ENCODE peak calls at places on chromosome 6, in four cellular contexts. Z is psoas muscle; Q is effector memory CD4-positive, alpha-beta T cell; F is MM.1S. H is an unnamed sample.

GRCh38 chr6:161211380-161212035 is 62.4 kb downstream of the AGPAT4 start:
- DNase-seq in Q (no peak), Z (no peak), F (no peak), H (no peak)

GRCh38 chr6:57267586-57268293 is 45.6 kb upstream of the RAB23 start:
- DNase-seq in F (peak; percentile 50), Z (no peak), Q (no peak), H (peak; percentile 12)

GRCh38 chr6:43924222-43924702 is 154.3 kb downstream of the VEGFA start:
- DNase-seq in Q (no peak), F (peak; percentile 70), Z (no peak), H (no peak)

GRCh38 chr6:156774872-156775405 is 2.2 kb upstream of the ARID1B start:
- DNase-seq in Z (no peak), Q (no peak), F (no peak), H (peak; percentile 44)

GRCh38 chr6:11258260-11259237 is 26.1 kb upstream of the NEDD9 start:
- DNase-seq in Q (no peak), F (peak; percentile 19), Z (no peak), H (peak; percentile 90)

GRCh38 chr6:16402501-16402900 is 164.1 kb downstream of the GMPR start:
- DNase-seq in F (no peak), Z (no peak), Q (no peak), H (no peak)

GRCh38 chr6:157429248-157429647 is 48.3 kb downstream of the ZDHHC14 start:
- DNase-seq in Q (no peak), F (no peak), Z (no peak), H (no peak)

GRCh38 chr6:47520282-47520681 is 42.7 kb downstream of the CD2AP start:
- DNase-seq in Z (no peak), Q (no peak), F (no peak), H (peak; percentile 69)

GRCh38 chr6:27531772-27532459 is 59.0 kb upstream of the ZNF184 start:
- DNase-seq in Z (no peak), F (no peak), Q (no peak), H (no peak)

GRCh38 chr6:45454008-45454911 is 76.5 kb upstream of the SUPT3H start:
- DNase-seq in F (no peak), Q (no peak), Z (no peak), H (no peak)

GRCh38 chr6:2507016-2507415 is 243.7 kb downstream of the MYLK4 start:
- DNase-seq in F (no peak), Z (no peak), Q (no peak), H (no peak)

GRCh38 chr6:43772571-43773049 is 2.6 kb downstream of the VEGFA start:
- DNase-seq in F (peak; percentile 35), Z (peak; percentile 80), Q (no peak), H (peak; percentile 43)

GRCh38 chr6:122007366-122007765 is 392.1 kb upstream of the HSF2 start:
- DNase-seq in Q (no peak), F (no peak), Z (no peak), H (no peak)

GRCh38 chr6:42522021-42522420 is 41.8 kb upstream of the UBR2 start:
- DNase-seq in Q (no peak), F (no peak), Z (no peak), H (no peak)

GRCh38 chr6:160348552-160349441 is 619 bp downstream of the SLC22A3 start:
- DNase-seq in Z (peak; percentile 69), F (no peak), Q (no peak), H (peak; percentile 63)

GRCh38 chr6:156971153-156971882 is 194.1 kb downstream of the ARID1B start:
- DNase-seq in Q (no peak), F (no peak), Z (no peak), H (no peak)

GRCh38 chr6:5471637-5472430 is 210.5 kb downstream of the FARS2 start:
- DNase-seq in Q (no peak), Z (no peak), F (no peak), H (no peak)

GRCh38 chr6:100379386-100379785 is 85.3 kb downstream of the SIM1 start:
- DNase-seq in Z (no peak), F (no peak), Q (no peak), H (no peak)

GRCh38 chr6:1321715-1322114 is 9.8 kb downstream of the FOXQ1 start:
- DNase-seq in F (no peak), Q (no peak), Z (no peak), H (no peak)

GRCh38 chr6:12717356-12717755 is 789 bp downstream of the PHACTR1 start:
- DNase-seq in Z (no peak), Q (no peak), F (no peak), H (no peak)

GRCh38 chr6:14851286-14851685 is 394.6 kb upstream of the JARID2 start:
- DNase-seq in Z (no peak), F (no peak), Q (no peak), H (no peak)

GRCh38 chr6:96942676-96943075 is 18.1 kb downstream of the KLHL32 start:
- DNase-seq in Z (no peak), F (no peak), Q (no peak), H (no peak)

GRCh38 chr6:168908887-168909286 is 344.8 kb downstream of the THBS2 start:
- DNase-seq in Q (no peak), Z (no peak), F (no peak), H (no peak)

GRCh38 chr6:4776493-4776966 is 326 bp downstream of the CDYL start:
- DNase-seq in F (no peak), Z (no peak), Q (peak; percentile 13), H (peak; percentile 51)

GRCh38 chr6:91812596-91813274 is 1225.9 kb upstream of the MAP3K7 start:
- DNase-seq in Z (no peak), F (peak; percentile 43), Q (no peak), H (peak; percentile 66)

GRCh38 chr6:30067460-30068139 is 602 bp downstream of the PPP1R11 start:
- DNase-seq in Q (no peak), Z (no peak), F (no peak), H (no peak)

GRCh38 chr6:43938178-43939101 is 168.4 kb downstream of the VEGFA start:
- DNase-seq in F (no peak), Q (no peak), Z (no peak), H (no peak)

GRCh38 chr6:155174576-155175174 is 89.1 kb upstream of the CLDN20 start:
- DNase-seq in Q (peak; percentile 24), F (peak; percentile 58), Z (peak; percentile 62), H (peak; percentile 79)

GRCh38 chr6:121522265-121522664 is 86.8 kb downstream of the GJA1 start:
- DNase-seq in F (no peak), Z (no peak), Q (no peak), H (no peak)

GRCh38 chr6:112933947-112934346 is 586.8 kb downstream of the RFPL4B start:
- DNase-seq in F (no peak), Q (no peak), Z (no peak), H (no peak)

GRCh38 chr6:155121699-155122098 is 126.6 kb downstream of the TIAM2 start:
- DNase-seq in Q (no peak), F (no peak), Z (no peak), H (no peak)

GRCh38 chr6:111699123-111699522 is 93.4 kb upstream of the TRAF3IP2 start:
- DNase-seq in Z (no peak), Q (no peak), F (no peak), H (no peak)

GRCh38 chr6:44646355-44646754 is 258.8 kb downstream of the CDC5L start:
- DNase-seq in F (no peak), Z (no peak), Q (no peak), H (no peak)

GRCh38 chr6:56595490-56596122 is 47.1 kb downstream of the DST start:
- DNase-seq in Q (no peak), F (peak; percentile 72), Z (no peak), H (peak; percentile 66)

GRCh38 chr6:128807577-128807976 is 75.4 kb upstream of the LAMA2 start:
- DNase-seq in F (peak; percentile 28), Q (no peak), Z (no peak), H (peak; percentile 18)

GRCh38 chr6:24004659-24005058 is 121.4 kb upstream of the NRSN1 start:
- DNase-seq in Z (no peak), Q (no peak), F (no peak), H (no peak)

GRCh38 chr6:51768087-51768486 is 319.3 kb downstream of the PKHD1 start:
- DNase-seq in Z (no peak), Q (no peak), F (no peak), H (no peak)

GRCh38 chr6:14758421-14759043 is 487.3 kb upstream of the JARID2 start:
- DNase-seq in Q (no peak), Z (no peak), F (no peak), H (peak; percentile 28)

GRCh38 chr6:29792123-29793035 is 35.2 kb upstream of the HLA-G start:
- DNase-seq in F (peak; percentile 46), Q (peak; percentile 73), Z (peak; percentile 78), H (peak; percentile 56)

GRCh38 chr6:109466212-109466923 is 10.8 kb upstream of the MICAL1 start:
- DNase-seq in F (no peak), Q (no peak), Z (no peak), H (peak; percentile 75)
- H3K27ac ChIP-seq in F (no peak overlapping the region), Q (no peak overlapping the region), Z (peak overlapping the region; percentile 56), H (peak overlapping the region; percentile 62)

GRCh38 chr6:37516920-37517405 is 17.3 kb upstream of the CCDC167 start:
- DNase-seq in Z (no peak), Q (no peak), F (no peak), H (peak; percentile 31)

GRCh38 chr6:37514840-37515239 is 15.1 kb upstream of the CCDC167 start:
- DNase-seq in Z (no peak), Q (no peak), F (no peak), H (no peak)

GRCh38 chr6:37515712-37516075 is 16.0 kb upstream of the CCDC167 start:
- DNase-seq in F (no peak), Z (no peak), Q (no peak), H (no peak)

GRCh38 chr6:37517411-37517812 is 17.7 kb upstream of the CCDC167 start:
- DNase-seq in F (peak; percentile 15), Z (no peak), Q (peak; percentile 74), H (peak; percentile 54)

GRCh38 chr6:37516076-37516919 is 16.6 kb upstream of the CCDC167 start:
- DNase-seq in Q (peak; percentile 95), F (peak; percentile 30), Z (no peak), H (peak; percentile 94)
- H3K4me3 ChIP-seq in Q (peak overlapping the region; percentile 48), F (no peak overlapping the region), Z (no peak overlapping the region), H (no peak overlapping the region)

GRCh38 chr6:139640453-139640852 is 266.0 kb upstream of the CITED2 start:
- DNase-seq in Z (no peak), F (peak; percentile 76), Q (no peak), H (no peak)
- H3K4me1 ChIP-seq in Z (peaks cover 5% of the 10 kb centered on the region), F (peaks cover 11% of the 10 kb centered on the region), Q (no peaks in the 10 kb centered on the region), H (no peaks in the 10 kb centered on the region)

GRCh38 chr6:31639449-31639861 is 13.0 kb downstream of the BAG6 start:
- DNase-seq in Z (no peak), Q (no peak), F (no peak), H (no peak)
- H3K27ac ChIP-seq in Z (peak overlapping the region; percentile 9), Q (no peak overlapping the region), F (no peak overlapping the region), H (no peak overlapping the region)